ENCODE peak calls at places on chromosomes 6 and 20, in nine cellular contexts. E is H9; W is body of pancreas; U is transverse colon; L is AG04449; Z is MCF 10A; J is CD4-positive, alpha-beta T cell; N is hepatocyte; T is fibroblast of villous mesenchyme. A is an unnamed sample.

GRCh38 chr20:54350415-54350814 is 125.0 kb upstream of the DOK5 start:
- DNase-seq in E (no peak), W (no peak), U (no peak), L (no peak), Z (peak), J (no peak), N (no peak), T (no peak), A (no peak)

GRCh38 chr20:17710379-17711305 is 10.9 kb downstream of the BANF2 start:
- DNase-seq in E (no peak), W (peak), U (peak), L (no peak), Z (no peak), J (no peak), N (peak), T (peak), A (no peak)

GRCh38 chr20:24033560-24033959 is 45.0 kb upstream of the GGTLC1 start:
- DNase-seq in E (no peak), W (no peak), U (no peak), L (no peak), Z (no peak), J (no peak), N (no peak), T (no peak), A (no peak)

GRCh38 chr6:53673138-53673801 is 7.7 kb upstream of the KLHL31 start:
- DNase-seq in E (no peak), W (no peak), U (no peak), L (peak), Z (peak), J (no peak), N (peak), T (peak), A (peak)

GRCh38 chr6:11043961-11044711 is at the start of gene ELOVL2:
- DNase-seq in E (peak), W (peak), U (no peak), L (no peak), Z (no peak), J (no peak), N (peak), T (peak), A (peak)

GRCh38 chr6:88725111-88725711 is 238.2 kb downstream of the RNGTT start:
- DNase-seq in E (peak), W (peak), U (no peak), L (peak), Z (no peak), J (no peak), N (peak), T (peak), A (no peak)

GRCh38 chr6:106889692-106890091 is 84.8 kb downstream of the CD24 start:
- DNase-seq in E (no peak), W (no peak), U (no peak), L (no peak), Z (no peak), J (no peak), N (no peak), T (no peak), A (no peak)

GRCh38 chr6:44310241-44310640 is 2.9 kb downstream of the AARS2 start:
- DNase-seq in E (no peak), W (no peak), U (no peak), L (no peak), Z (no peak), J (no peak), N (no peak), T (no peak), A (no peak)

GRCh38 chr6:141426400-141426980 is 706.2 kb upstream of the GJE1 start:
- DNase-seq in E (no peak), W (no peak), U (no peak), L (no peak), Z (no peak), J (no peak), N (no peak), T (no peak), A (no peak)

GRCh38 chr6:133951881-133952814 is 876 bp upstream of the TBPL1 start:
- DNase-seq in E (peak), W (peak), U (peak), L (no peak), Z (peak), J (peak), N (peak), T (peak), A (peak)

GRCh38 chr6:156767603-156768467 is 9.3 kb upstream of the ARID1B start:
- DNase-seq in E (no peak), W (no peak), U (no peak), L (no peak), Z (no peak), J (no peak), N (no peak), T (peak), A (no peak)

GRCh38 chr20:36493801-36494114 is 47.6 kb upstream of the MYL9 start:
- DNase-seq in E (no peak), W (peak), U (peak), L (no peak), Z (no peak), J (no peak), N (no peak), T (peak), A (peak)

GRCh38 chr6:123295181-123295580 is 299.1 kb downstream of the CLVS2 start:
- DNase-seq in E (no peak), W (no peak), U (no peak), L (no peak), Z (no peak), J (no peak), N (no peak), T (no peak), A (no peak)

GRCh38 chr20:32205502-32206382 is 1.8 kb downstream of the PLAGL2 start:
- DNase-seq in E (no peak), W (no peak), U (no peak), L (no peak), Z (peak), J (no peak), N (peak), T (peak), A (no peak)

GRCh38 chr6:37025621-37026466 is 20.4 kb downstream of the FGD2 start:
- DNase-seq in E (no peak), W (no peak), U (no peak), L (no peak), Z (no peak), J (no peak), N (no peak), T (no peak), A (no peak)

GRCh38 chr6:35759401-35759800 is 17.0 kb upstream of the CLPSL2 start:
- DNase-seq in E (no peak), W (no peak), U (no peak), L (no peak), Z (no peak), J (no peak), N (no peak), T (no peak), A (no peak)

GRCh38 chr6:100763617-100764016 is 117.5 kb downstream of the ASCC3 start:
- DNase-seq in E (no peak), W (no peak), U (no peak), L (no peak), Z (no peak), J (no peak), N (no peak), T (no peak), A (no peak)

GRCh38 chr6:137261393-137262154 is 42.4 kb upstream of the IFNGR1 start:
- DNase-seq in E (no peak), W (no peak), U (no peak), L (no peak), Z (peak), J (no peak), N (peak), T (peak), A (peak)

GRCh38 chr6:118509009-118509617 is 39.0 kb upstream of the PLN start:
- DNase-seq in E (no peak), W (peak), U (no peak), L (no peak), Z (peak), J (no peak), N (peak), T (peak), A (peak)

GRCh38 chr6:107866606-107867301 is 42.6 kb upstream of the SCML4 start:
- DNase-seq in E (no peak), W (no peak), U (no peak), L (no peak), Z (peak), J (no peak), N (peak), T (peak), A (peak)

GRCh38 chr20:48180637-48181036 is 395.4 kb upstream of the SULF2 start:
- DNase-seq in E (no peak), W (no peak), U (no peak), L (no peak), Z (peak), J (no peak), N (no peak), T (peak), A (no peak)

GRCh38 chr6:158554611-158555361 is 5.1 kb upstream of the TMEM181 start:
- DNase-seq in E (no peak), W (no peak), U (no peak), L (no peak), Z (no peak), J (no peak), N (no peak), T (peak), A (no peak)

GRCh38 chr6:16409531-16410441 is 171.4 kb downstream of the GMPR start:
- DNase-seq in E (peak), W (peak), U (peak), L (no peak), Z (peak), J (peak), N (peak), T (peak), A (peak)

GRCh38 chr6:94130458-94130857 is 711.1 kb upstream of the EPHA7 start:
- DNase-seq in E (no peak), W (no peak), U (no peak), L (no peak), Z (no peak), J (no peak), N (peak), T (no peak), A (no peak)

GRCh38 chr6:31490115-31490873 is 7.7 kb upstream of the MICB start:
- DNase-seq in E (peak), W (no peak), U (no peak), L (no peak), Z (no peak), J (no peak), N (no peak), T (no peak), A (no peak)

GRCh38 chr6:125008261-125008671 is 46.0 kb downstream of the RNF217 start:
- DNase-seq in E (no peak), W (no peak), U (no peak), L (no peak), Z (no peak), J (no peak), N (no peak), T (no peak), A (peak)

GRCh38 chr20:22795897-22796296 is 211.5 kb upstream of the FOXA2 start:
- DNase-seq in E (no peak), W (peak), U (peak), L (peak), Z (peak), J (no peak), N (peak), T (peak), A (peak)

GRCh38 chr20:61752576-61752975 is 313.1 kb downstream of the TAF4 start:
- DNase-seq in E (no peak), W (no peak), U (no peak), L (no peak), Z (no peak), J (no peak), N (no peak), T (no peak), A (no peak)

GRCh38 chr6:36820700-36821580 is 18.3 kb downstream of the CPNE5 start:
- DNase-seq in E (no peak), W (no peak), U (no peak), L (no peak), Z (peak), J (no peak), N (peak), T (peak), A (peak)

GRCh38 chr6:56637640-56638039 is 5.0 kb downstream of the DST start:
- DNase-seq in E (no peak), W (no peak), U (no peak), L (peak), Z (peak), J (no peak), N (peak), T (peak), A (peak)

GRCh38 chr6:40585218-40585617 is 1.9 kb downstream of the LRFN2 start:
- DNase-seq in E (no peak), W (no peak), U (no peak), L (no peak), Z (no peak), J (no peak), N (no peak), T (no peak), A (no peak)

GRCh38 chr6:47349931-47350330 is 40.2 kb upstream of the TNFRSF21 start:
- DNase-seq in E (no peak), W (no peak), U (no peak), L (no peak), Z (peak), J (no peak), N (no peak), T (no peak), A (no peak)

GRCh38 chr6:47353822-47354221 is 44.1 kb upstream of the TNFRSF21 start:
- DNase-seq in E (no peak), W (no peak), U (no peak), L (no peak), Z (peak), J (no peak), N (no peak), T (no peak), A (no peak)

GRCh38 chr6:47352966-47353365 is 43.3 kb upstream of the TNFRSF21 start:
- DNase-seq in E (no peak), W (no peak), U (no peak), L (no peak), Z (no peak), J (no peak), N (no peak), T (no peak), A (no peak)

GRCh38 chr6:47355496-47355895 is 45.8 kb upstream of the TNFRSF21 start:
- DNase-seq in E (no peak), W (no peak), U (no peak), L (no peak), Z (no peak), J (no peak), N (no peak), T (no peak), A (no peak)

DNA sequence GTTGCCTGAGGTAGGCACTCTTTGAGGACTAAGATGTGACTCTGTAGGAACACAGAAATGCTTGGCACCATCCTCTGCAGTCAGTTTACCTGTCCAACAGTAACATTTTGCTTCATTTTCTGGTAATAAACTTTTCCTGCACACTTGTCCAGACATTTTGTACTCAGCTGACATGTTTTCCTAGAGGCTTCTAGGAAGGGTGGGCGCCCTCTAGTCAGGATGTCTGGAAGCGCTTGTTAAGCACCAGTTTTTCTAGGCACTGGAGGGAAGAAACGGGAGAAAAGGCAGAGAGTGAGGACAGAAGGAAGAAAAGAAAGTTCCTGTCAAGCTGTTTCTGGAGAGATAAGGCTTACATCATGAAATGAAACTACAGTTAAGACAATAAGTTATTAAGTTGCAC is 42.5 kb upstream of the TNFRSF21 start:
- DNase-seq in E (no peak), W (no peak), U (no peak), L (no peak), Z (no peak), J (no peak), N (no peak), T (peak), A (no peak)
- TF ChIP-seq CTCF in E (peak), W (no peak), U (no peak), L (no peak), Z (no peak), J (no peak), N (no peak), T (peak), A (no peak)

GRCh38 chr6:29602564-29603361 is 17.8 kb downstream of the OR2H2 start:
- DNase-seq in E (peak), W (no peak), U (no peak), L (no peak), Z (peak), J (no peak), N (peak), T (peak), A (peak)
- TF ChIP-seq CTCF in E (peak), W (no peak), U (no peak), L (no peak), Z (no peak), J (no peak), N (peak), T (peak), A (peak)

GRCh38 chr6:127496471-127496870 is 22.7 kb downstream of the MTCL3 start:
- DNase-seq in E (no peak), W (no peak), U (no peak), L (no peak), Z (peak), J (no peak), N (no peak), T (no peak), A (peak)
- TF ChIP-seq CTCF in E (no peak), W (no peak), U (no peak), L (no peak), Z (peak), J (no peak), N (no peak), T (no peak), A (peak)

GRCh38 chr6:25713802-25714201 is 40.7 kb upstream of the SLC17A4 start:
- DNase-seq in E (no peak), W (no peak), U (no peak), L (no peak), Z (no peak), J (no peak), N (no peak), T (no peak), A (no peak)

GRCh38 chr6:25714765-25715164 is 39.8 kb upstream of the SLC17A4 start:
- DNase-seq in E (no peak), W (no peak), U (no peak), L (no peak), Z (no peak), J (no peak), N (no peak), T (no peak), A (no peak)

GRCh38 chr6:25706314-25707014 is 48.1 kb upstream of the SLC17A4 start:
- DNase-seq in E (no peak), W (peak), U (no peak), L (no peak), Z (peak), J (no peak), N (peak), T (peak), A (no peak)

GRCh38 chr6:25710287-25710686 is 44.3 kb upstream of the SLC17A4 start:
- DNase-seq in E (no peak), W (no peak), U (no peak), L (no peak), Z (no peak), J (no peak), N (no peak), T (no peak), A (no peak)

DNA sequence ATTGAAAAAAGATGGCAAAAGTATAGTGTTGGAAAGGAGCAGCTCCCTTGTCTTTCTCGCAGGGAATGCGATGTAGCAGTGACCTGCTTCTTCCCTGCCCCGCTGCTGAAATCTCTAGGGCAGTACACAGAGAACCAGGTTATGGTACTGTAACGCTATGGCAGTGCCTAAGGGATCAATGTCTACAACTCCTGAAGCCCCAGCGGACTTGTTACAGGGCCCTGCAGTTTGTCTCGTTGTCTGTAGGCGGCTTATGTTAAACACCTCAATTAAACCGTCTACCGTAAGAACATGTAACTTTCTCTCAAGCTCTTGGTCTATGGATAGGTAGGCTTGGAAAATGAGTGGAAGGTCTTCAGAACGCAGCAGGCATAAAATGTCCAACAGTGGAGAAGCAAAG is 44.8 kb upstream of the SLC17A4 start:
- DNase-seq in E (no peak), W (no peak), U (no peak), L (no peak), Z (no peak), J (no peak), N (no peak), T (no peak), A (no peak)
- TF ChIP-seq CTCF in E (peak), W (no peak), U (no peak), L (no peak), Z (no peak), J (no peak), N (no peak), T (no peak), A (no peak)